ENCODE peak calls at places on chromosome 2, in eight cellular contexts. One of them, this sample, is unnamed. For H3K4me1, H3K36me3 and H3K9me3, the result is how much of the 10 kb centered on the place peaks cover.

GRCh38 chr2:84969511-84970265 is 1.3 kb upstream of the KCMF1 start:
- DNase-seq in tibial nerve: no peak
- DNase-seq in endothelial cell of umbilical vein: peak
- DNase-seq in left ventricle myocardium inferior: no peak
- DNase-seq in IMR-90: peak
- DNase-seq in heart right ventricle: no peak
- DNase-seq in endodermal cell: no peak
- DNase-seq in kidney: no peak
- DNase-seq in this sample: no peak

GRCh38 chr2:64212346-64212745 is 68.1 kb upstream of the PELI1 start:
- DNase-seq in IMR-90: peak
- DNase-seq in heart right ventricle: no peak
- DNase-seq in endothelial cell of umbilical vein: no peak
- DNase-seq in kidney: no peak
- DNase-seq in tibial nerve: no peak
- DNase-seq in endodermal cell: no peak
- DNase-seq in left ventricle myocardium inferior: no peak
- DNase-seq in this sample: no peak

GRCh38 chr2:73091164-73091563 is 19.7 kb upstream of the SFXN5 start:
- DNase-seq in left ventricle myocardium inferior: no peak
- DNase-seq in heart right ventricle: no peak
- DNase-seq in endothelial cell of umbilical vein: no peak
- DNase-seq in tibial nerve: no peak
- DNase-seq in IMR-90: peak
- DNase-seq in kidney: peak
- DNase-seq in endodermal cell: no peak
- DNase-seq in this sample: no peak

GRCh38 chr2:170409164-170409535 is 231.2 kb downstream of the MYO3B start:
- DNase-seq in endothelial cell of umbilical vein: peak
- DNase-seq in tibial nerve: peak
- DNase-seq in endodermal cell: peak
- DNase-seq in IMR-90: peak
- DNase-seq in kidney: no peak
- DNase-seq in left ventricle myocardium inferior: peak
- DNase-seq in heart right ventricle: peak
- DNase-seq in this sample: peak

GRCh38 chr2:10520926-10521325 is 72.8 kb upstream of the ODC1 start:
- DNase-seq in endothelial cell of umbilical vein: no peak
- DNase-seq in heart right ventricle: no peak
- DNase-seq in endodermal cell: no peak
- DNase-seq in kidney: peak
- DNase-seq in left ventricle myocardium inferior: no peak
- DNase-seq in tibial nerve: no peak
- DNase-seq in IMR-90: no peak
- DNase-seq in this sample: no peak

GRCh38 chr2:429575-430254 is 141.8 kb upstream of the ALKAL2 start:
- DNase-seq in endodermal cell: no peak
- DNase-seq in endothelial cell of umbilical vein: no peak
- DNase-seq in heart right ventricle: no peak
- DNase-seq in tibial nerve: no peak
- DNase-seq in IMR-90: no peak
- DNase-seq in kidney: no peak
- DNase-seq in left ventricle myocardium inferior: no peak
- DNase-seq in this sample: peak

GRCh38 chr2:176789751-176790150 is 422.8 kb upstream of the HNRNPA3 start:
- DNase-seq in kidney: no peak
- DNase-seq in IMR-90: no peak
- DNase-seq in tibial nerve: no peak
- DNase-seq in endothelial cell of umbilical vein: no peak
- DNase-seq in endodermal cell: no peak
- DNase-seq in left ventricle myocardium inferior: no peak
- DNase-seq in heart right ventricle: no peak
- DNase-seq in this sample: no peak

GRCh38 chr2:231701456-231702373 is 6.6 kb upstream of the PTMA start:
- DNase-seq in endodermal cell: peak
- DNase-seq in endothelial cell of umbilical vein: no peak
- DNase-seq in heart right ventricle: no peak
- DNase-seq in IMR-90: peak
- DNase-seq in left ventricle myocardium inferior: no peak
- DNase-seq in kidney: peak
- DNase-seq in tibial nerve: no peak
- DNase-seq in this sample: no peak

GRCh38 chr2:161208527-161209139 is 48.4 kb downstream of the TANK start:
- DNase-seq in endodermal cell: peak
- DNase-seq in left ventricle myocardium inferior: no peak
- DNase-seq in kidney: no peak
- DNase-seq in heart right ventricle: no peak
- DNase-seq in endothelial cell of umbilical vein: peak
- DNase-seq in tibial nerve: no peak
- DNase-seq in IMR-90: peak
- DNase-seq in this sample: no peak

GRCh38 chr2:72115361-72116080 is 32.1 kb downstream of the CYP26B1 start:
- DNase-seq in heart right ventricle: no peak
- DNase-seq in kidney: peak
- DNase-seq in tibial nerve: no peak
- DNase-seq in IMR-90: peak
- DNase-seq in endodermal cell: peak
- DNase-seq in endothelial cell of umbilical vein: peak
- DNase-seq in left ventricle myocardium inferior: no peak
- DNase-seq in this sample: no peak

GRCh38 chr2:12821656-12822055 is 104.9 kb downstream of the TRIB2 start:
- DNase-seq in kidney: no peak
- DNase-seq in heart right ventricle: no peak
- DNase-seq in endothelial cell of umbilical vein: no peak
- DNase-seq in IMR-90: no peak
- DNase-seq in endodermal cell: no peak
- DNase-seq in tibial nerve: no peak
- DNase-seq in left ventricle myocardium inferior: no peak
- DNase-seq in this sample: no peak

GRCh38 chr2:2524340-2524941 is 193.4 kb upstream of the MYT1L start:
- DNase-seq in left ventricle myocardium inferior: no peak
- DNase-seq in tibial nerve: no peak
- DNase-seq in kidney: peak
- DNase-seq in endothelial cell of umbilical vein: no peak
- DNase-seq in endodermal cell: no peak
- DNase-seq in IMR-90: no peak
- DNase-seq in heart right ventricle: no peak
- DNase-seq in this sample: no peak

GRCh38 chr2:2520396-2520795 is 189.3 kb upstream of the MYT1L start:
- DNase-seq in heart right ventricle: no peak
- DNase-seq in tibial nerve: no peak
- DNase-seq in endothelial cell of umbilical vein: no peak
- DNase-seq in endodermal cell: peak
- DNase-seq in left ventricle myocardium inferior: no peak
- DNase-seq in kidney: peak
- DNase-seq in IMR-90: no peak
- DNase-seq in this sample: no peak

GRCh38 chr2:2527162-2527561 is 196.1 kb upstream of the MYT1L start:
- DNase-seq in heart right ventricle: no peak
- DNase-seq in tibial nerve: no peak
- DNase-seq in endodermal cell: no peak
- DNase-seq in endothelial cell of umbilical vein: no peak
- DNase-seq in IMR-90: peak
- DNase-seq in left ventricle myocardium inferior: no peak
- DNase-seq in kidney: no peak
- DNase-seq in this sample: no peak

GRCh38 chr2:2519381-2519780 is 188.3 kb upstream of the MYT1L start:
- DNase-seq in endothelial cell of umbilical vein: no peak
- DNase-seq in left ventricle myocardium inferior: no peak
- DNase-seq in heart right ventricle: no peak
- DNase-seq in tibial nerve: no peak
- DNase-seq in endodermal cell: no peak
- DNase-seq in kidney: peak
- DNase-seq in IMR-90: no peak
- DNase-seq in this sample: no peak

GRCh38 chr2:2523395-2524339 is 192.6 kb upstream of the MYT1L start:
- DNase-seq in endothelial cell of umbilical vein: no peak
- DNase-seq in left ventricle myocardium inferior: no peak
- DNase-seq in endodermal cell: no peak
- DNase-seq in heart right ventricle: no peak
- DNase-seq in IMR-90: no peak
- DNase-seq in tibial nerve: no peak
- DNase-seq in kidney: no peak
- DNase-seq in this sample: no peak
- H3K4me1 ChIP-seq in endothelial cell of umbilical vein: under half
- H3K4me1 ChIP-seq in left ventricle myocardium inferior: under half
- H3K4me1 ChIP-seq in endodermal cell: under half
- H3K4me1 ChIP-seq in heart right ventricle: under half
- H3K4me1 ChIP-seq in IMR-90: under half
- H3K4me1 ChIP-seq in tibial nerve: under half
- H3K4me1 ChIP-seq in kidney: under half
- H3K4me1 ChIP-seq in this sample: under half

GRCh38 chr2:48469731-48470130 is 60.2 kb upstream of the STON1 start:
- DNase-seq in left ventricle myocardium inferior: no peak
- DNase-seq in heart right ventricle: no peak
- DNase-seq in endothelial cell of umbilical vein: no peak
- DNase-seq in tibial nerve: no peak
- DNase-seq in IMR-90: no peak
- DNase-seq in endodermal cell: no peak
- DNase-seq in kidney: no peak
- DNase-seq in this sample: no peak
- H3K36me3 ChIP-seq in left ventricle myocardium inferior: under half
- H3K36me3 ChIP-seq in heart right ventricle: under half
- H3K36me3 ChIP-seq in endothelial cell of umbilical vein: under half
- H3K36me3 ChIP-seq in tibial nerve: under half
- H3K36me3 ChIP-seq in IMR-90: under half
- H3K36me3 ChIP-seq in endodermal cell: half or more
- H3K36me3 ChIP-seq in kidney: under half
- H3K36me3 ChIP-seq in this sample: under half

DNA sequence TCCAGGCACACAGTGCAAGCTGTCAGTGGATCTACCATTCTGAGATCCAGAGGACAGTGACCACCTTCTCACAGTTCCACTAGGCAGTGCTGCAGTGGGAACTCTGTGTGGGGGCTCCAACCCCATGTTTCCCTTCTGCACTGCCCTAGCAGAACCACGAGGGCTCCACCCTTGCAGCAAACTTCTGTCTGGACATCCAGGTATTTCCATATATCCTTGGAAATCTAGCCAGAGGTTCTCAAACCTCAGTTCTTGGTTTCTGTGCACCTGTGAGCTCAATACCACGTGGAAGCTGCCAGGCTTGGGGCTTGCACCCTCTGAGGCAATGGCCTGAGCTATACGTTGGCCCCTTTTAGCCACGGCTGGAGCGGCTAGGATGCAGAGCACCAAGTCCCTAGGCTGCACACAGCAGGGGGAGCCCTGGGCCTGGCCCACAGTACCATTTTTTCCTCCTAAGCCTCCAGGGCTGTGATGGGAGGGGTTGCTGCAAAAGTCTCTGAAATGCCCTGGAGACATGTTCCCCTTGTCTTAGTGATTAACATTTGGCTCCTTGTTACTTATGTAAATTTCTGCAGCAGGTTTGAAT is 77.5 kb downstream of the MAP4K3 start:
- DNase-seq in endodermal cell: no peak
- DNase-seq in kidney: no peak
- DNase-seq in heart right ventricle: no peak
- DNase-seq in endothelial cell of umbilical vein: no peak
- DNase-seq in tibial nerve: no peak
- DNase-seq in left ventricle myocardium inferior: no peak
- DNase-seq in IMR-90: no peak
- DNase-seq in this sample: no peak
- H3K9me3 ChIP-seq in endodermal cell: half or more
- H3K9me3 ChIP-seq in kidney: under half
- H3K9me3 ChIP-seq in heart right ventricle: under half
- H3K9me3 ChIP-seq in endothelial cell of umbilical vein: under half
- H3K9me3 ChIP-seq in tibial nerve: under half
- H3K9me3 ChIP-seq in left ventricle myocardium inferior: under half
- H3K9me3 ChIP-seq in IMR-90: under half
- H3K9me3 ChIP-seq in this sample: under half

GRCh38 chr2:36376319-36376765 is 20.8 kb downstream of the CRIM1 start:
- DNase-seq in kidney: peak
- DNase-seq in heart right ventricle: peak
- DNase-seq in endodermal cell: no peak
- DNase-seq in endothelial cell of umbilical vein: peak
- DNase-seq in IMR-90: peak
- DNase-seq in left ventricle myocardium inferior: peak
- DNase-seq in tibial nerve: peak
- DNase-seq in this sample: no peak

GRCh38 chr2:36371070-36371962 is 15.7 kb downstream of the CRIM1 start:
- DNase-seq in left ventricle myocardium inferior: no peak
- DNase-seq in IMR-90: no peak
- DNase-seq in tibial nerve: no peak
- DNase-seq in endodermal cell: no peak
- DNase-seq in kidney: no peak
- DNase-seq in heart right ventricle: no peak
- DNase-seq in endothelial cell of umbilical vein: peak
- DNase-seq in this sample: no peak

GRCh38 chr2:36371963-36372391 is 16.4 kb downstream of the CRIM1 start:
- DNase-seq in left ventricle myocardium inferior: no peak
- DNase-seq in tibial nerve: no peak
- DNase-seq in kidney: no peak
- DNase-seq in endodermal cell: no peak
- DNase-seq in heart right ventricle: no peak
- DNase-seq in IMR-90: peak
- DNase-seq in endothelial cell of umbilical vein: peak
- DNase-seq in this sample: no peak

GRCh38 chr2:36374586-36374985 is 19.0 kb downstream of the CRIM1 start:
- DNase-seq in IMR-90: no peak
- DNase-seq in endodermal cell: no peak
- DNase-seq in left ventricle myocardium inferior: no peak
- DNase-seq in kidney: no peak
- DNase-seq in tibial nerve: no peak
- DNase-seq in heart right ventricle: no peak
- DNase-seq in endothelial cell of umbilical vein: no peak
- DNase-seq in this sample: no peak

DNA sequence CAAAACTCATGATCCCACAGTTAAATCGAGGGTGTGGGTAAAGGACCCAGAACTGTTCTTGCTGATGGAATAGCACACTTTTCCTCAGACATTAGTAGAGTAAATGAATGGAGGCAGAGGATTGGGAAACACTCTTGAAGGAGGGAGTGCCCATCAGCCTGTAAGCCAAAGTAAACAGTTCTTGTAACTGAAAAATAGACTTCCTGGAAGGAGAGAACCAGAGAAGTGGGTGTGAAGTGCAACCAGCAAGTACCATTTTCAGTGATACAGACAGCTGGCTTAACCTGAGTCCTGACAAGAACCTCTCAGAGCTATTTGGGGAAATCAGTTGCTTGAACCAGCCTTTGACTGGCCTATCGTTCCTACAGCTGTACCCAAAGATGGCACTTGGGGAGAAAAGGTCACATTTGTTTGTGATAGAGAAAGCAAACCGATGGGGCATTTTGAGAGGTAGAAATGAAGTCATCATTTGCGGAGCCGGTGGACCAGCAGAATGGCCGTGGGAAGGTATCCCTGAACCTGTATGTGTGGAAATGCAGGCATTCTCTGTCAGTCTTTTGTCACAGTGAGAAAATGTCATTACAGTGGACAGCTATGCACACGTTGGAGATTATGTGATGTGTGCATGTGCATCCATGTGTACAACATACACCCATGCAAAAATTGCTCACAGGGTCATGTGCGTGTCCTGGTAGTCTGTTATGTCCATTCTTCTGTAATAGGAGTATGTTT is 17.7 kb downstream of the CRIM1 start:
- DNase-seq in endothelial cell of umbilical vein: no peak
- DNase-seq in heart right ventricle: no peak
- DNase-seq in left ventricle myocardium inferior: no peak
- DNase-seq in kidney: no peak
- DNase-seq in endodermal cell: peak
- DNase-seq in IMR-90: peak
- DNase-seq in tibial nerve: peak
- DNase-seq in this sample: no peak
- H3K4me1 ChIP-seq in endothelial cell of umbilical vein: half or more
- H3K4me1 ChIP-seq in heart right ventricle: half or more
- H3K4me1 ChIP-seq in left ventricle myocardium inferior: half or more
- H3K4me1 ChIP-seq in kidney: half or more
- H3K4me1 ChIP-seq in endodermal cell: under half
- H3K4me1 ChIP-seq in IMR-90: under half
- H3K4me1 ChIP-seq in tibial nerve: under half
- H3K4me1 ChIP-seq in this sample: under half

GRCh38 chr2:233266481-233266880 is 15.0 kb downstream of the ATG16L1 start:
- DNase-seq in endothelial cell of umbilical vein: no peak
- DNase-seq in IMR-90: no peak
- DNase-seq in endodermal cell: no peak
- DNase-seq in kidney: no peak
- DNase-seq in heart right ventricle: no peak
- DNase-seq in left ventricle myocardium inferior: no peak
- DNase-seq in tibial nerve: no peak
- DNase-seq in this sample: no peak
- H3K36me3 ChIP-seq in endothelial cell of umbilical vein: under half
- H3K36me3 ChIP-seq in IMR-90: half or more
- H3K36me3 ChIP-seq in endodermal cell: half or more
- H3K36me3 ChIP-seq in kidney: under half
- H3K36me3 ChIP-seq in heart right ventricle: under half
- H3K36me3 ChIP-seq in left ventricle myocardium inferior: half or more
- H3K36me3 ChIP-seq in tibial nerve: under half
- H3K36me3 ChIP-seq in this sample: under half

This sample was measured in CD8-positive, alpha-beta T cell.